ENCODE peak calls at places on chromosomes 12 and 14, in ten cellular contexts. F is stimulated activated CD4-positive, alpha-beta T cell treated with anti-CD3 and anti-CD28 coated beads, Interleukin-1b, Interleukin-23, amount 100 ng/mL, for 4 hours; I is GM12878; D is Caco-2; W is activated CD4-positive, alpha-beta T cell treated with anti-CD3 and anti-CD28 coated beads for 4 hours; K is M059J; R is SW 1271; H is H54; U is MCF 10A; V is H7. Z is an unnamed sample.

GRCh38 chr12:45615268-45615667 is 114.2 kb upstream of the ARID2 start:
- DNase-seq in D (no peak), K (peak; percentile 84), R (no peak), H (no peak), V (no peak), F (no peak), W (no peak), I (no peak), U (peak; percentile 70), Z (no peak)

GRCh38 chr12:108478611-108479010 is 36.5 kb upstream of the FICD start:
- DNase-seq in I (no peak), F (no peak), U (no peak), W (no peak), R (no peak), K (peak; percentile 70), V (no peak), D (no peak), H (no peak), Z (no peak)

GRCh38 chr12:12735301-12735700 is 18.1 kb downstream of the CDKN1B start:
- DNase-seq in I (no peak), H (no peak), D (no peak), V (no peak), F (no peak), K (peak; percentile 73), W (no peak), R (no peak), U (no peak), Z (no peak)

GRCh38 chr12:79422060-79422812 is 268.5 kb downstream of the PAWR start:
- DNase-seq in V (no peak), I (no peak), D (no peak), K (peak; percentile 82), U (no peak), R (no peak), W (no peak), H (no peak), F (no peak), Z (no peak)

GRCh38 chr12:108296933-108297332 is 42.2 kb downstream of the CMKLR1 start:
- DNase-seq in U (no peak), R (no peak), V (no peak), I (no peak), W (no peak), H (no peak), D (no peak), K (no peak), F (no peak), Z (no peak)

GRCh38 chr12:120230326-120230973 is 29.5 kb upstream of the RPLP0 start:
- DNase-seq in W (no peak), F (no peak), K (peak; percentile 98), U (peak; percentile 86), R (peak; percentile 90), I (no peak), D (peak; percentile 86), H (peak; percentile 79), V (peak; percentile 94), Z (no peak)

GRCh38 chr12:400828-401227 is 616 bp upstream of the CCDC77 start:
- DNase-seq in R (no peak), I (no peak), F (no peak), D (no peak), W (no peak), H (no peak), K (no peak), V (peak; percentile 21), U (no peak), Z (no peak)

GRCh38 chr14:64634558-64634957 is 69.7 kb upstream of the PLEKHG3 start:
- DNase-seq in W (no peak), U (no peak), R (no peak), D (no peak), K (no peak), I (no peak), V (peak; percentile 55), H (no peak), F (no peak), Z (no peak)

GRCh38 chr14:64298773-64299172 is 4.6 kb upstream of the ESR2 start:
- DNase-seq in D (no peak), W (no peak), U (no peak), F (no peak), K (no peak), H (no peak), I (no peak), V (no peak), R (no peak), Z (no peak)

GRCh38 chr14:59481407-59482119 is 2.6 kb downstream of the L3HYPDH start:
- DNase-seq in W (no peak), V (no peak), K (peak; percentile 56), F (no peak), I (no peak), R (no peak), U (peak; percentile 78), D (no peak), H (no peak), Z (no peak)

GRCh38 chr12:110543252-110543959 is 39.7 kb downstream of the PPTC7 start:
- DNase-seq in H (no peak), K (peak; percentile 83), R (no peak), U (peak; percentile 100), F (no peak), I (peak; percentile 90), W (no peak), D (no peak), V (no peak), Z (no peak)

GRCh38 chr12:59928416-59928815 is 332.6 kb downstream of the SLC16A7 start:
- DNase-seq in K (peak; percentile 61), D (no peak), H (no peak), R (no peak), F (no peak), V (no peak), W (no peak), U (peak; percentile 56), I (no peak), Z (no peak)

GRCh38 chr12:25384038-25384953 is 133.6 kb upstream of the KRAS start:
- DNase-seq in I (no peak), W (no peak), U (no peak), R (no peak), K (no peak), F (no peak), V (no peak), D (peak; percentile 64), H (no peak), Z (no peak)

GRCh38 chr12:9751204-9752144 is 9.2 kb downstream of the CD69 start:
- DNase-seq in D (peak; percentile 26), I (no peak), W (peak; percentile 72), R (no peak), V (no peak), U (peak; percentile 23), K (peak; percentile 32), H (peak; percentile 15), F (peak; percentile 70), Z (no peak)

Z was measured in GM12892.